ENCODE peak calls at places on chromosomes 1 and 21, in eight cellular contexts. One of them, this sample, is unnamed.
A peak's percentile ranks its signal among the peaks of the same experiment; 100 is the strongest.

GRCh38 chr1:117587479-117588356 is 18.1 kb upstream of the TENT5C start:
- DNase-seq in Calu3: no peak
- DNase-seq in GM23338: no peak
- DNase-seq in stomach: no peak
- DNase-seq in H9: no peak
- DNase-seq in thyroid gland: no peak
- DNase-seq in cardiac fibroblast: no peak
- DNase-seq in PC-9: no peak
- DNase-seq in this sample: no peak

GRCh38 chr1:1283821-1284220 is 3.6 kb downstream of the SCNN1D start:
- DNase-seq in PC-9: peak; percentile 49
- DNase-seq in Calu3: no peak
- DNase-seq in cardiac fibroblast: peak; percentile 21
- DNase-seq in GM23338: peak; percentile 64
- DNase-seq in thyroid gland: no peak
- DNase-seq in stomach: no peak
- DNase-seq in H9: peak; percentile 60
- DNase-seq in this sample: no peak

GRCh38 chr1:167794043-167794442 is 72.3 kb downstream of the MPZL1 start:
- DNase-seq in GM23338: no peak
- DNase-seq in Calu3: no peak
- DNase-seq in H9: no peak
- DNase-seq in cardiac fibroblast: peak; percentile 25
- DNase-seq in stomach: no peak
- DNase-seq in PC-9: peak; percentile 36
- DNase-seq in thyroid gland: no peak
- DNase-seq in this sample: no peak

GRCh38 chr1:29409616-29410015 is 173.3 kb downstream of the PTPRU start:
- DNase-seq in PC-9: no peak
- DNase-seq in cardiac fibroblast: no peak
- DNase-seq in stomach: no peak
- DNase-seq in GM23338: no peak
- DNase-seq in thyroid gland: no peak
- DNase-seq in H9: no peak
- DNase-seq in Calu3: no peak
- DNase-seq in this sample: no peak

GRCh38 chr1:38352869-38353268 is 306.3 kb upstream of the POU3F1 start:
- DNase-seq in thyroid gland: no peak
- DNase-seq in Calu3: no peak
- DNase-seq in stomach: no peak
- DNase-seq in GM23338: no peak
- DNase-seq in PC-9: no peak
- DNase-seq in H9: no peak
- DNase-seq in cardiac fibroblast: no peak
- DNase-seq in this sample: no peak

GRCh38 chr1:169329383-169329782 is 38.2 kb downstream of the NME7 start:
- DNase-seq in H9: no peak
- DNase-seq in thyroid gland: no peak
- DNase-seq in GM23338: no peak
- DNase-seq in PC-9: no peak
- DNase-seq in stomach: no peak
- DNase-seq in cardiac fibroblast: no peak
- DNase-seq in Calu3: no peak
- DNase-seq in this sample: no peak

GRCh38 chr1:88655145-88655544 is 28.9 kb upstream of the PKN2 start:
- DNase-seq in H9: no peak
- DNase-seq in GM23338: no peak
- DNase-seq in Calu3: no peak
- DNase-seq in cardiac fibroblast: no peak
- DNase-seq in stomach: no peak
- DNase-seq in thyroid gland: no peak
- DNase-seq in PC-9: no peak
- DNase-seq in this sample: no peak

GRCh38 chr1:211928993-211929637 is 98.6 kb upstream of the LPGAT1 start:
- DNase-seq in PC-9: peak; percentile 83
- DNase-seq in cardiac fibroblast: no peak
- DNase-seq in Calu3: peak; percentile 75
- DNase-seq in stomach: peak; percentile 51
- DNase-seq in GM23338: peak; percentile 60
- DNase-seq in H9: no peak
- DNase-seq in thyroid gland: peak; percentile 34
- DNase-seq in this sample: no peak

GRCh38 chr1:180042994-180043622 is 88.5 kb downstream of the CEP350 start:
- DNase-seq in stomach: no peak
- DNase-seq in thyroid gland: no peak
- DNase-seq in cardiac fibroblast: peak; percentile 83
- DNase-seq in PC-9: peak; percentile 64
- DNase-seq in Calu3: no peak
- DNase-seq in GM23338: no peak
- DNase-seq in H9: no peak
- DNase-seq in this sample: peak; percentile 28

GRCh38 chr1:67479146-67479891 is 49.1 kb upstream of the SERBP1 start:
- DNase-seq in GM23338: no peak
- DNase-seq in cardiac fibroblast: peak; percentile 11
- DNase-seq in Calu3: peak; percentile 12
- DNase-seq in H9: no peak
- DNase-seq in PC-9: peak; percentile 47
- DNase-seq in thyroid gland: peak; percentile 71
- DNase-seq in stomach: peak; percentile 57
- DNase-seq in this sample: no peak

GRCh38 chr1:211327341-211327921 is 798 bp downstream of the TRAF5 start:
- DNase-seq in cardiac fibroblast: peak; percentile 64
- DNase-seq in stomach: no peak
- DNase-seq in H9: peak; percentile 52
- DNase-seq in PC-9: peak; percentile 64
- DNase-seq in Calu3: peak; percentile 39
- DNase-seq in GM23338: peak; percentile 79
- DNase-seq in thyroid gland: peak; percentile 10
- DNase-seq in this sample: no peak

GRCh38 chr1:236345728-236346127 is 48.4 kb upstream of the EDARADD start:
- DNase-seq in Calu3: no peak
- DNase-seq in thyroid gland: peak; percentile 22
- DNase-seq in stomach: no peak
- DNase-seq in GM23338: peak; percentile 63
- DNase-seq in cardiac fibroblast: no peak
- DNase-seq in H9: peak; percentile 41
- DNase-seq in PC-9: no peak
- DNase-seq in this sample: no peak

GRCh38 chr1:234111458-234112142 is 207.1 kb downstream of the SLC35F3 start:
- DNase-seq in PC-9: no peak
- DNase-seq in GM23338: peak; percentile 87
- DNase-seq in cardiac fibroblast: peak; percentile 10
- DNase-seq in thyroid gland: peak; percentile 9
- DNase-seq in stomach: no peak
- DNase-seq in Calu3: peak; percentile 68
- DNase-seq in H9: peak; percentile 91
- DNase-seq in this sample: no peak

GRCh38 chr21:46295996-46296752 is 10.0 kb downstream of the YBEY start:
- DNase-seq in H9: peak; percentile 64
- DNase-seq in cardiac fibroblast: peak; percentile 93
- DNase-seq in Calu3: no peak
- DNase-seq in thyroid gland: peak; percentile 66
- DNase-seq in stomach: peak; percentile 55
- DNase-seq in PC-9: no peak
- DNase-seq in GM23338: peak; percentile 59
- DNase-seq in this sample: peak; percentile 57

GRCh38 chr21:42381347-42381984 is 14.4 kb downstream of the TMPRSS3 start:
- DNase-seq in Calu3: peak; percentile 65
- DNase-seq in thyroid gland: peak; percentile 82
- DNase-seq in cardiac fibroblast: peak; percentile 61
- DNase-seq in GM23338: peak; percentile 64
- DNase-seq in H9: peak; percentile 76
- DNase-seq in PC-9: peak; percentile 47
- DNase-seq in stomach: peak; percentile 65
- DNase-seq in this sample: no peak

GRCh38 chr1:176959461-176959860 is 205.1 kb downstream of the ASTN1 start:
- DNase-seq in thyroid gland: peak; percentile 1
- DNase-seq in H9: no peak
- DNase-seq in PC-9: no peak
- DNase-seq in stomach: no peak
- DNase-seq in cardiac fibroblast: no peak
- DNase-seq in GM23338: peak; percentile 13
- DNase-seq in Calu3: no peak
- DNase-seq in this sample: no peak

GRCh38 chr1:232291681-232292080 is 338.3 kb downstream of the SIPA1L2 start:
- DNase-seq in PC-9: no peak
- DNase-seq in Calu3: no peak
- DNase-seq in stomach: no peak
- DNase-seq in thyroid gland: no peak
- DNase-seq in GM23338: no peak
- DNase-seq in cardiac fibroblast: peak; percentile 13
- DNase-seq in H9: no peak
- DNase-seq in this sample: no peak

GRCh38 chr21:40067751-40068150 is 200.5 kb downstream of the PCP4 start:
- DNase-seq in PC-9: no peak
- DNase-seq in H9: no peak
- DNase-seq in stomach: no peak
- DNase-seq in cardiac fibroblast: no peak
- DNase-seq in Calu3: no peak
- DNase-seq in thyroid gland: no peak
- DNase-seq in GM23338: no peak
- DNase-seq in this sample: no peak

GRCh38 chr21:42160950-42161225 is 58.1 kb upstream of the ABCG1 start:
- DNase-seq in Calu3: no peak
- DNase-seq in stomach: no peak
- DNase-seq in PC-9: no peak
- DNase-seq in GM23338: no peak
- DNase-seq in thyroid gland: no peak
- DNase-seq in cardiac fibroblast: no peak
- DNase-seq in H9: no peak
- DNase-seq in this sample: no peak

GRCh38 chr1:87805661-87806376 is 477.1 kb downstream of the LMO4 start:
- DNase-seq in cardiac fibroblast: peak; percentile 49
- DNase-seq in H9: no peak
- DNase-seq in thyroid gland: peak; percentile 53
- DNase-seq in GM23338: no peak
- DNase-seq in stomach: no peak
- DNase-seq in PC-9: peak; percentile 89
- DNase-seq in Calu3: peak; percentile 66
- DNase-seq in this sample: peak; percentile 16

GRCh38 chr1:160129046-160129445 is 13.5 kb downstream of the ATP1A2 start:
- DNase-seq in cardiac fibroblast: no peak
- DNase-seq in thyroid gland: no peak
- DNase-seq in stomach: no peak
- DNase-seq in Calu3: no peak
- DNase-seq in H9: no peak
- DNase-seq in PC-9: no peak
- DNase-seq in GM23338: no peak
- DNase-seq in this sample: no peak

DNA sequence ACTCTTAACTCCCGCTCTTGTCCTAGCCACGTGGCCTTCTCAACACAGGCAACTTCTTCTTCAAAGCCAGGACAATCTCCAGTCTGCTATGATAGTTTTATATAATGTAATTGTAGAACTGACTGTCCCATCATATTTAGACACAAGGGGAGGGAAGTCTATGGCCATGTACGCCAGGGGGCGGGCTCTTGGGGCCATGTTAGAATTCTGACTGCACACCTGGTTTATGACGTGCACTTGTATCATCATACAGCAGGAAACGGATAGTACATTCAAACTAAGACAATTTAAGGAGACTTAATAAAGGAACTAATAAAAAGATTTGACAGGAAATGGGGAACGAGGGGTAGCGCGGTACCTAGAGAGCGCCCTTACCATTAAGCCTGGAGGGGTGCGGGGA is 21.5 kb downstream of the DMRTB1 start:
- DNase-seq in H9: no peak
- DNase-seq in PC-9: no peak
- DNase-seq in stomach: no peak
- DNase-seq in Calu3: no peak
- DNase-seq in cardiac fibroblast: no peak
- DNase-seq in GM23338: no peak
- DNase-seq in thyroid gland: no peak
- DNase-seq in this sample: no peak
- TF ChIP-seq CTCF in H9: no peak
- TF ChIP-seq CTCF in PC-9: peak; percentile 16
- TF ChIP-seq CTCF in stomach: no peak
- TF ChIP-seq CTCF in Calu3: no peak
- TF ChIP-seq CTCF in cardiac fibroblast: no peak
- TF ChIP-seq CTCF in GM23338: peak; percentile 24
- TF ChIP-seq CTCF in thyroid gland: no peak
- TF ChIP-seq CTCF in this sample: no peak

GRCh38 chr1:243483084-243483845 is 227.4 kb downstream of the SDCCAG8 start:
- DNase-seq in cardiac fibroblast: no peak
- DNase-seq in stomach: no peak
- DNase-seq in Calu3: no peak
- DNase-seq in thyroid gland: peak; percentile 58
- DNase-seq in GM23338: peak; percentile 70
- DNase-seq in H9: peak; percentile 72
- DNase-seq in PC-9: no peak
- DNase-seq in this sample: no peak
- TF ChIP-seq CTCF in cardiac fibroblast: no peak
- TF ChIP-seq CTCF in stomach: no peak
- TF ChIP-seq CTCF in Calu3: no peak
- TF ChIP-seq CTCF in thyroid gland: peak; percentile 61
- TF ChIP-seq CTCF in GM23338: peak; percentile 32
- TF ChIP-seq CTCF in H9: peak; percentile 53
- TF ChIP-seq CTCF in PC-9: no peak
- TF ChIP-seq CTCF in this sample: peak; percentile 1

DNA sequence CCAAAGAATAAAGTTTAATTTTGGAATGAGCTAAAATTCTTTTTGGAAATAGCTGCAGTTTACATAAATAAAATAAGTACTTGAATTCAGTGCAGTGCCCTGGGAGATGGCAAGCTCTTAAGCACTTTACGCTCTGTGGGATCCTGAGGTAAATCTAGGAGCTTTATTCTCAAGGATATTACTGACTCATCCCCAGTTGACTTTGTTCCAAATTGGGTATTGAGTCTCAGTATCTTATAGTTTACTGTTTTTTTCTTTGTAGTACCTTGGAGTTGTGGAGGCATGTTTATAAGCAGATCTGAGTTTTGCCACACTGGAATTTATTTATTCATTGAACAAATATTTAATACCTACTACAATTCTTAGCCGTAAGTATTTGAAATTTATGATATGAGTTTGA is 27.4 kb upstream of the HRNR start:
- DNase-seq in stomach: no peak
- DNase-seq in cardiac fibroblast: peak; percentile 22
- DNase-seq in Calu3: no peak
- DNase-seq in GM23338: no peak
- DNase-seq in PC-9: no peak
- DNase-seq in H9: no peak
- DNase-seq in thyroid gland: no peak
- DNase-seq in this sample: no peak
- TF ChIP-seq CTCF in stomach: no peak
- TF ChIP-seq CTCF in cardiac fibroblast: no peak
- TF ChIP-seq CTCF in Calu3: no peak
- TF ChIP-seq CTCF in GM23338: no peak
- TF ChIP-seq CTCF in PC-9: no peak
- TF ChIP-seq CTCF in H9: no peak
- TF ChIP-seq CTCF in thyroid gland: no peak
- TF ChIP-seq CTCF in this sample: no peak

DNA sequence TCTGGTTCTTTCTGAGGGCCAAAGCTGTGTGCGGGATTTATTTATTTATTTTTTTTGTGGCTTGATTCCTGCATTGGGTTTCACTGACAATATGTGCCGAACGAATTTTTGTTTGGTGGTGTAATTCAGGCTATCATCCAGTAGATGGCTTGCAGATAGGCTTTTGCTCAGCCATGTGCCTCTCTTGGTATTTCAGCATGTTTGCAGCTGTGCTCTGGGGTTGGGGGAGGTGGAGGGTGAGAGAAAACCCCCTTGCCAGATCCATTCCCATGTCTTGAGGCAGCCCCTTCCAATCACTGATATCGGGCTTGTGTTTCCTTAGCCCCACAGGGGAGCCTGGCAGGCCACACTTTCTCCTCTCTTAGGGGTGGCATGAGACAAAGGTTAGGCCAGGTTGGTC is 302.4 kb downstream of the PTGER3 start:
- DNase-seq in GM23338: peak; percentile 73
- DNase-seq in PC-9: no peak
- DNase-seq in cardiac fibroblast: peak; percentile 31
- DNase-seq in stomach: no peak
- DNase-seq in H9: peak; percentile 48
- DNase-seq in thyroid gland: no peak
- DNase-seq in Calu3: no peak
- DNase-seq in this sample: no peak
- TF ChIP-seq CTCF in GM23338: peak; percentile 72
- TF ChIP-seq CTCF in PC-9: peak; percentile 73
- TF ChIP-seq CTCF in cardiac fibroblast: peak; percentile 43
- TF ChIP-seq CTCF in stomach: no peak
- TF ChIP-seq CTCF in H9: peak; percentile 67
- TF ChIP-seq CTCF in thyroid gland: no peak
- TF ChIP-seq CTCF in Calu3: peak; percentile 48
- TF ChIP-seq CTCF in this sample: peak; percentile 52